ENCODE peak calls at places on chromosomes 3 and 15, in six cellular contexts. One of them, this sample, is unnamed.

GRCh38 chr15:35481992-35482391 is 64.0 kb downstream of the DPH6 start:
- DNase-seq in A549: peak
- DNase-seq in HepG2: no peak
- DNase-seq in WTC11: no peak
- DNase-seq in endothelial cell of umbilical vein: peak
- DNase-seq in H1: peak
- DNase-seq in this sample: no peak

GRCh38 chr3:112056451-112056929 is 22.0 kb downstream of the TMPRSS7 start:
- DNase-seq in A549: no peak
- DNase-seq in HepG2: no peak
- DNase-seq in WTC11: no peak
- DNase-seq in endothelial cell of umbilical vein: no peak
- DNase-seq in H1: no peak
- DNase-seq in this sample: no peak

GRCh38 chr3:23206371-23206770 is 3.2 kb downstream of the UBE2E2 start:
- DNase-seq in A549: no peak
- DNase-seq in HepG2: no peak
- DNase-seq in WTC11: no peak
- DNase-seq in endothelial cell of umbilical vein: no peak
- DNase-seq in H1: no peak
- DNase-seq in this sample: no peak

GRCh38 chr3:194937144-194937543 is 251.5 kb downstream of the FAM43A start:
- DNase-seq in A549: no peak
- DNase-seq in HepG2: no peak
- DNase-seq in WTC11: no peak
- DNase-seq in endothelial cell of umbilical vein: no peak
- DNase-seq in H1: no peak
- DNase-seq in this sample: no peak

GRCh38 chr15:89459271-89460038 is 36.9 kb downstream of the RHCG start:
- DNase-seq in A549: no peak
- DNase-seq in HepG2: peak
- DNase-seq in WTC11: no peak
- DNase-seq in endothelial cell of umbilical vein: no peak
- DNase-seq in H1: no peak
- DNase-seq in this sample: no peak

GRCh38 chr15:71392821-71393220 is 277.6 kb downstream of the THSD4 start:
- DNase-seq in A549: no peak
- DNase-seq in HepG2: no peak
- DNase-seq in WTC11: no peak
- DNase-seq in endothelial cell of umbilical vein: no peak
- DNase-seq in H1: no peak
- DNase-seq in this sample: no peak

GRCh38 chr3:192397012-192397411 is 330.3 kb downstream of the FGF12 start:
- DNase-seq in A549: no peak
- DNase-seq in HepG2: no peak
- DNase-seq in WTC11: no peak
- DNase-seq in endothelial cell of umbilical vein: no peak
- DNase-seq in H1: no peak
- DNase-seq in this sample: no peak

GRCh38 chr3:10995871-10996270 is 3.3 kb downstream of the SLC6A1 start:
- DNase-seq in A549: no peak
- DNase-seq in HepG2: no peak
- DNase-seq in WTC11: no peak
- DNase-seq in endothelial cell of umbilical vein: no peak
- DNase-seq in H1: no peak
- DNase-seq in this sample: no peak

GRCh38 chr3:59422312-59422711 is 372.5 kb upstream of the CFAP20DC start:
- DNase-seq in A549: no peak
- DNase-seq in HepG2: no peak
- DNase-seq in WTC11: no peak
- DNase-seq in endothelial cell of umbilical vein: no peak
- DNase-seq in H1: no peak
- DNase-seq in this sample: no peak

GRCh38 chr3:30141178-30141581 is 465.2 kb upstream of the TGFBR2 start:
- DNase-seq in A549: no peak
- DNase-seq in HepG2: no peak
- DNase-seq in WTC11: no peak
- DNase-seq in endothelial cell of umbilical vein: no peak
- DNase-seq in H1: no peak
- DNase-seq in this sample: no peak

GRCh38 chr3:135218304-135218703 is 423.2 kb downstream of the EPHB1 start:
- DNase-seq in A549: no peak
- DNase-seq in HepG2: no peak
- DNase-seq in WTC11: peak
- DNase-seq in endothelial cell of umbilical vein: no peak
- DNase-seq in H1: no peak
- DNase-seq in this sample: no peak

GRCh38 chr3:25781145-25781757 is 2.0 kb downstream of the NGLY1 start:
- DNase-seq in A549: no peak
- DNase-seq in HepG2: no peak
- DNase-seq in WTC11: no peak
- DNase-seq in endothelial cell of umbilical vein: no peak
- DNase-seq in H1: no peak
- DNase-seq in this sample: no peak

GRCh38 chr3:170007031-170007663 is 30.6 kb upstream of the GPR160 start:
- DNase-seq in A549: no peak
- DNase-seq in HepG2: peak
- DNase-seq in WTC11: no peak
- DNase-seq in endothelial cell of umbilical vein: peak
- DNase-seq in H1: no peak
- DNase-seq in this sample: no peak

GRCh38 chr3:98962189-98962930 is 60.9 kb upstream of the DCBLD2 start:
- DNase-seq in A549: peak
- DNase-seq in HepG2: peak
- DNase-seq in WTC11: no peak
- DNase-seq in endothelial cell of umbilical vein: peak
- DNase-seq in H1: no peak
- DNase-seq in this sample: no peak

GRCh38 chr15:69118089-69118488 is 42.3 kb upstream of the GLCE start:
- DNase-seq in A549: no peak
- DNase-seq in HepG2: no peak
- DNase-seq in WTC11: no peak
- DNase-seq in endothelial cell of umbilical vein: no peak
- DNase-seq in H1: no peak
- DNase-seq in this sample: no peak

GRCh38 chr3:43727930-43728329 is 37.2 kb downstream of the ABHD5 start:
- DNase-seq in A549: no peak
- DNase-seq in HepG2: no peak
- DNase-seq in WTC11: no peak
- DNase-seq in endothelial cell of umbilical vein: no peak
- DNase-seq in H1: no peak
- DNase-seq in this sample: no peak

GRCh38 chr15:67382723-67383122 is 128.1 kb downstream of the IQCH start:
- DNase-seq in A549: no peak
- DNase-seq in HepG2: no peak
- DNase-seq in WTC11: no peak
- DNase-seq in endothelial cell of umbilical vein: no peak
- DNase-seq in H1: no peak
- DNase-seq in this sample: no peak

GRCh38 chr3:6542795-6543194 is 318.1 kb upstream of the GRM7 start:
- DNase-seq in A549: no peak
- DNase-seq in HepG2: peak
- DNase-seq in WTC11: no peak
- DNase-seq in endothelial cell of umbilical vein: no peak
- DNase-seq in H1: no peak
- DNase-seq in this sample: no peak

GRCh38 chr3:190180268-190180667 is 59.6 kb upstream of the P3H2 start:
- DNase-seq in A549: no peak
- DNase-seq in HepG2: no peak
- DNase-seq in WTC11: no peak
- DNase-seq in endothelial cell of umbilical vein: no peak
- DNase-seq in H1: no peak
- DNase-seq in this sample: no peak

GRCh38 chr15:100694381-100695012 is 92.1 kb downstream of the ASB7 start:
- DNase-seq in A549: no peak
- DNase-seq in HepG2: no peak
- DNase-seq in WTC11: no peak
- DNase-seq in endothelial cell of umbilical vein: peak
- DNase-seq in H1: no peak
- DNase-seq in this sample: no peak

GRCh38 chr3:100833483-100833882 is 124.2 kb downstream of the TFG start:
- DNase-seq in A549: no peak
- DNase-seq in HepG2: peak
- DNase-seq in WTC11: no peak
- DNase-seq in endothelial cell of umbilical vein: no peak
- DNase-seq in H1: no peak
- DNase-seq in this sample: no peak

GRCh38 chr15:49842331-49842730 is 221.5 kb downstream of the DTWD1 start:
- DNase-seq in A549: no peak
- DNase-seq in HepG2: no peak
- DNase-seq in WTC11: no peak
- DNase-seq in endothelial cell of umbilical vein: no peak
- DNase-seq in H1: no peak
- DNase-seq in this sample: no peak

GRCh38 chr15:29208352-29208751 is 61.3 kb downstream of the NSMCE3 start:
- DNase-seq in A549: no peak
- DNase-seq in HepG2: no peak
- DNase-seq in WTC11: no peak
- DNase-seq in endothelial cell of umbilical vein: no peak
- DNase-seq in H1: no peak
- DNase-seq in this sample: no peak

GRCh38 chr3:45204136-45204535 is 22.0 kb downstream of the TMEM158 start:
- DNase-seq in A549: no peak
- DNase-seq in HepG2: no peak
- DNase-seq in WTC11: no peak
- DNase-seq in endothelial cell of umbilical vein: no peak
- DNase-seq in H1: no peak
- DNase-seq in this sample: no peak

GRCh38 chr3:82416828-82417227 is 655.4 kb upstream of the GBE1 start:
- DNase-seq in A549: no peak
- DNase-seq in HepG2: no peak
- DNase-seq in WTC11: no peak
- DNase-seq in endothelial cell of umbilical vein: no peak
- DNase-seq in H1: no peak
- DNase-seq in this sample: no peak

GRCh38 chr15:45203182-45203581 is 15.4 kb upstream of the SHF start:
- DNase-seq in A549: no peak
- DNase-seq in HepG2: no peak
- DNase-seq in WTC11: no peak
- DNase-seq in endothelial cell of umbilical vein: peak
- DNase-seq in H1: no peak
- DNase-seq in this sample: no peak
- TF ChIP-seq JUN in A549: no peak
- TF ChIP-seq JUN in HepG2: no peak
- TF ChIP-seq JUN in WTC11: no peak
- TF ChIP-seq JUN in endothelial cell of umbilical vein: no peak
- TF ChIP-seq JUN in H1: no peak
- TF ChIP-seq JUN in this sample: no peak

GRCh38 chr3:139414608-139415224 is 25.3 kb upstream of the COPB2 start:
- DNase-seq in A549: no peak
- DNase-seq in HepG2: no peak
- DNase-seq in WTC11: no peak
- DNase-seq in endothelial cell of umbilical vein: no peak
- DNase-seq in H1: no peak
- DNase-seq in this sample: no peak

GRCh38 chr3:139418144-139418543 is 28.7 kb upstream of the COPB2 start:
- DNase-seq in A549: no peak
- DNase-seq in HepG2: no peak
- DNase-seq in WTC11: no peak
- DNase-seq in endothelial cell of umbilical vein: no peak
- DNase-seq in H1: no peak
- DNase-seq in this sample: no peak

GRCh38 chr3:139421459-139421858 is 32.0 kb upstream of the COPB2 start:
- DNase-seq in A549: no peak
- DNase-seq in HepG2: no peak
- DNase-seq in WTC11: no peak
- DNase-seq in endothelial cell of umbilical vein: no peak
- DNase-seq in H1: no peak
- DNase-seq in this sample: no peak

GRCh38 chr3:139421034-139421433 is 31.6 kb upstream of the COPB2 start:
- DNase-seq in A549: no peak
- DNase-seq in HepG2: no peak
- DNase-seq in WTC11: no peak
- DNase-seq in endothelial cell of umbilical vein: no peak
- DNase-seq in H1: no peak
- DNase-seq in this sample: no peak

GRCh38 chr3:139416275-139416674 is 26.8 kb upstream of the COPB2 start:
- DNase-seq in A549: no peak
- DNase-seq in HepG2: no peak
- DNase-seq in WTC11: no peak
- DNase-seq in endothelial cell of umbilical vein: no peak
- DNase-seq in H1: no peak
- DNase-seq in this sample: no peak
- TF ChIP-seq JUN in A549: no peak
- TF ChIP-seq JUN in HepG2: no peak
- TF ChIP-seq JUN in WTC11: no peak
- TF ChIP-seq JUN in endothelial cell of umbilical vein: no peak
- TF ChIP-seq JUN in H1: no peak
- TF ChIP-seq JUN in this sample: no peak

GRCh38 chr15:60389261-60390077 is 8.3 kb downstream of the ANXA2 start:
- DNase-seq in A549: no peak
- DNase-seq in HepG2: no peak
- DNase-seq in WTC11: no peak
- DNase-seq in endothelial cell of umbilical vein: no peak
- DNase-seq in H1: no peak
- DNase-seq in this sample: no peak
- TF ChIP-seq JUN in A549: no peak
- TF ChIP-seq JUN in HepG2: no peak
- TF ChIP-seq JUN in WTC11: no peak
- TF ChIP-seq JUN in endothelial cell of umbilical vein: no peak
- TF ChIP-seq JUN in H1: no peak
- TF ChIP-seq JUN in this sample: no peak

GRCh38 chr15:38992541-38993334 is 428.1 kb upstream of the RASGRP1 start:
- DNase-seq in A549: no peak
- DNase-seq in HepG2: no peak
- DNase-seq in WTC11: no peak
- DNase-seq in endothelial cell of umbilical vein: no peak
- DNase-seq in H1: no peak
- DNase-seq in this sample: no peak

GRCh38 chr15:38996111-38996541 is 431.5 kb upstream of the RASGRP1 start:
- DNase-seq in A549: no peak
- DNase-seq in HepG2: no peak
- DNase-seq in WTC11: no peak
- DNase-seq in endothelial cell of umbilical vein: peak
- DNase-seq in H1: no peak
- DNase-seq in this sample: no peak

GRCh38 chr15:38994310-38994709 is 429.7 kb upstream of the RASGRP1 start:
- DNase-seq in A549: no peak
- DNase-seq in HepG2: peak
- DNase-seq in WTC11: no peak
- DNase-seq in endothelial cell of umbilical vein: peak
- DNase-seq in H1: no peak
- DNase-seq in this sample: no peak

GRCh38 chr15:38991701-38992100 is 427.1 kb upstream of the RASGRP1 start:
- DNase-seq in A549: no peak
- DNase-seq in HepG2: no peak
- DNase-seq in WTC11: no peak
- DNase-seq in endothelial cell of umbilical vein: peak
- DNase-seq in H1: no peak
- DNase-seq in this sample: no peak

DNA sequence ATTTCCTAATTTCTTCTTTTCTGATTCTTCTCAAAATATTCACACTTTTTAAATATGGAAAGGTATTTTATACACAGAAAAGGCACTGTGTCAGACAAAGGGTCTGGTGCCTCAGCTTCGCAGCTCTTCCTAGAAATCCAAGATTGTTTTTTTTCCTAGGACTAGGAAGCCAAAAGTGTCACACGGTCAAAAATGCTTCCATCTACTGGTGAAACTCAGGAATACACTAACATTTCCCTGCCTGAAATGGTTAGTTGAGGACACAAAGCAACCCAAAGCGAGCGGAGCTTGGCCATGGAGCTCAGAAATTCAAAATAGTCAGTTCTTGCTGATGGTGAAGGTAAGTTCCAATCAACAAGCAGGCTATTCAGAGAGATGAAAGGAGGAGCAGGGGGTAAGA is 426.5 kb upstream of the RASGRP1 start:
- DNase-seq in A549: no peak
- DNase-seq in HepG2: peak
- DNase-seq in WTC11: no peak
- DNase-seq in endothelial cell of umbilical vein: peak
- DNase-seq in H1: no peak
- DNase-seq in this sample: peak
- TF ChIP-seq JUN in A549: no peak
- TF ChIP-seq JUN in HepG2: no peak
- TF ChIP-seq JUN in WTC11: no peak
- TF ChIP-seq JUN in endothelial cell of umbilical vein: no peak
- TF ChIP-seq JUN in H1: no peak
- TF ChIP-seq JUN in this sample: no peak